ENCODE peak calls at places on chromosome 1, in six cellular contexts. J, B, S, G, Y and P are unnamed samples.

GRCh38 chr1:211531194-211532085 is 39.5 kb upstream of the RD3 start:
- DNase-seq in J (no peak), B (no peak), S (no peak), G (no peak), Y (no peak), P (no peak)

GRCh38 chr1:78070758-78071157 is 25.0 kb downstream of the GIPC2 start:
- DNase-seq in J (no peak), B (peak; percentile 95), S (peak; percentile 91), G (no peak), Y (no peak), P (no peak)

GRCh38 chr1:153535664-153536585 is at the start of gene S100A6:
- DNase-seq in J (no peak), B (peak; percentile 96), S (peak; percentile 96), G (no peak), Y (peak; percentile 75), P (peak; percentile 8)

GRCh38 chr1:21495225-21495820 is 13.9 kb upstream of the ALPL start:
- DNase-seq in J (no peak), B (no peak), S (no peak), G (no peak), Y (no peak), P (no peak)

GRCh38 chr1:231695439-231696255 is 69.1 kb downstream of the DISC1 start:
- DNase-seq in J (no peak), B (no peak), S (no peak), G (no peak), Y (no peak), P (no peak)

GRCh38 chr1:219227731-219228419 is 54.2 kb downstream of the LYPLAL1 start:
- DNase-seq in J (no peak), B (no peak), S (no peak), G (no peak), Y (no peak), P (no peak)

GRCh38 chr1:29542476-29543015 is 306.2 kb downstream of the PTPRU start:
- DNase-seq in J (no peak), B (no peak), S (no peak), G (no peak), Y (no peak), P (no peak)

GRCh38 chr1:113657556-113658063 is 101.7 kb downstream of the PHTF1 start:
- DNase-seq in J (no peak), B (no peak), S (no peak), G (no peak), Y (no peak), P (no peak)

GRCh38 chr1:68234094-68234493 is 1.8 kb upstream of the WLS start:
- DNase-seq in J (no peak), B (no peak), S (no peak), G (no peak), Y (no peak), P (no peak)

GRCh38 chr1:109272831-109273547 is 10.0 kb downstream of the PSRC1 start:
- DNase-seq in J (no peak), B (no peak), S (no peak), G (no peak), Y (no peak), P (no peak)

GRCh38 chr1:41365772-41366427 is 4.7 kb downstream of the FOXO6 start:
- DNase-seq in J (no peak), B (peak; percentile 57), S (no peak), G (no peak), Y (no peak), P (no peak)

GRCh38 chr1:54887665-54888071 is 673 bp upstream of the DHCR24 start:
- DNase-seq in J (no peak), B (no peak), S (no peak), G (no peak), Y (no peak), P (no peak)

GRCh38 chr1:17372955-17373354 is 959 bp downstream of the PADI6 start:
- DNase-seq in J (no peak), B (no peak), S (no peak), G (no peak), Y (no peak), P (no peak)

GRCh38 chr1:150999051-150999674 is 7.5 kb downstream of the MINDY1 start:
- DNase-seq in J (no peak), B (peak; percentile 89), S (peak; percentile 73), G (no peak), Y (no peak), P (no peak)

GRCh38 chr1:14705824-14706223 is 107.3 kb downstream of the KAZN start:
- DNase-seq in J (no peak), B (no peak), S (no peak), G (no peak), Y (no peak), P (no peak)

GRCh38 chr1:187275985-187276580 is 447.3 kb downstream of the PLA2G4A start:
- DNase-seq in J (no peak), B (no peak), S (no peak), G (no peak), Y (no peak), P (no peak)

GRCh38 chr1:233543338-233544255 is 70.3 kb upstream of the KCNK1 start:
- DNase-seq in J (no peak), B (peak; percentile 97), S (peak; percentile 91), G (no peak), Y (no peak), P (no peak)

GRCh38 chr1:87203890-87204289 is 124.8 kb upstream of the LMO4 start:
- DNase-seq in J (no peak), B (peak; percentile 59), S (peak; percentile 55), G (no peak), Y (no peak), P (no peak)